ENCODE peak calls at places on chromosome 7, in six cellular contexts. B is choroid plexus epithelial cell, N is PC-3, M is A549, U is H9, S is HCT116. C is an unnamed sample.

GRCh38 chr7:18762189-18762588 is 266.6 kb downstream of the HDAC9 start:
- DNase-seq in B (peak), N (peak), M (no peak), U (no peak), S (no peak), C (no peak)

GRCh38 chr7:4702961-4703512 is 20.9 kb downstream of the FOXK1 start:
- DNase-seq in B (no peak), N (no peak), M (no peak), U (peak), S (no peak), C (no peak)

GRCh38 chr7:93011351-93012294 is 106.2 kb downstream of the SAMD9 start:
- DNase-seq in B (peak), N (peak), M (no peak), U (no peak), S (no peak), C (no peak)

GRCh38 chr7:100568936-100569844 is 4.5 kb downstream of the SAP25 start:
- DNase-seq in B (peak), N (no peak), M (no peak), U (peak), S (no peak), C (peak)

GRCh38 chr7:28812641-28813040 is 145.5 kb downstream of the TRIL start:
- DNase-seq in B (no peak), N (no peak), M (no peak), U (no peak), S (no peak), C (no peak)

GRCh38 chr7:95811846-95812445 is 39.6 kb downstream of the DYNC1I1 start:
- DNase-seq in B (no peak), N (no peak), M (no peak), U (no peak), S (no peak), C (no peak)

GRCh38 chr7:50321678-50322077 is 17.2 kb downstream of the IKZF1 start:
- DNase-seq in B (no peak), N (no peak), M (no peak), U (no peak), S (no peak), C (no peak)

GRCh38 chr7:134246761-134247160 is 70.0 kb downstream of the SLC35B4 start:
- DNase-seq in B (no peak), N (no peak), M (no peak), U (no peak), S (no peak), C (no peak)

GRCh38 chr7:139618482-139619366 is 95.2 kb downstream of the CLEC2L start:
- DNase-seq in B (peak), N (peak), M (peak), U (peak), S (peak), C (peak)

GRCh38 chr7:35831208-35831607 is 30.4 kb downstream of the SEPTIN7 start:
- DNase-seq in B (peak), N (no peak), M (no peak), U (no peak), S (no peak), C (no peak)

GRCh38 chr7:13628231-13629001 is 361.1 kb downstream of the ETV1 start:
- DNase-seq in B (peak), N (peak), M (no peak), U (no peak), S (no peak), C (no peak)

DNA sequence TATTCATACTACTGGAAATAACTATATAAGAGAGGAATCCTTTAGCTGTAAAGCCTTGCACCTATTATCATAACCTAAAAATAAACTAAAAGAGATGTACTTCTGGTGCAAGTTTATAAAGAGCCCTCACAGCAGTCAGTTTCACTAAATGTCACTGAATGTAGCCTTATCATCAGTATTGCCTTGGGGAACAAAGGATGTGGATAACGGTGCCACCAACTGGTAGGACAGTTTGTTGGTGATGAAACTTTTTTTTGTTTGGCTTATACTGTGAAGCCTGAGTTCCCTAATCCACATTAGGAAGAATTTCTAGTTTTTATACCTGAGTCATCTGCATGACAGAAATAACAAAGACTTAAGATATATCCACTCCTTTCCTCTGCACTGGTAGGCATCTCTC is 117.9 kb upstream of the COL1A2 start:
- DNase-seq in B (peak), N (peak), M (peak), U (no peak), S (no peak), C (peak)
- TF ChIP-seq CTCF in B (peak), N (peak), M (peak), U (peak), S (peak), C (no peak)

DNA sequence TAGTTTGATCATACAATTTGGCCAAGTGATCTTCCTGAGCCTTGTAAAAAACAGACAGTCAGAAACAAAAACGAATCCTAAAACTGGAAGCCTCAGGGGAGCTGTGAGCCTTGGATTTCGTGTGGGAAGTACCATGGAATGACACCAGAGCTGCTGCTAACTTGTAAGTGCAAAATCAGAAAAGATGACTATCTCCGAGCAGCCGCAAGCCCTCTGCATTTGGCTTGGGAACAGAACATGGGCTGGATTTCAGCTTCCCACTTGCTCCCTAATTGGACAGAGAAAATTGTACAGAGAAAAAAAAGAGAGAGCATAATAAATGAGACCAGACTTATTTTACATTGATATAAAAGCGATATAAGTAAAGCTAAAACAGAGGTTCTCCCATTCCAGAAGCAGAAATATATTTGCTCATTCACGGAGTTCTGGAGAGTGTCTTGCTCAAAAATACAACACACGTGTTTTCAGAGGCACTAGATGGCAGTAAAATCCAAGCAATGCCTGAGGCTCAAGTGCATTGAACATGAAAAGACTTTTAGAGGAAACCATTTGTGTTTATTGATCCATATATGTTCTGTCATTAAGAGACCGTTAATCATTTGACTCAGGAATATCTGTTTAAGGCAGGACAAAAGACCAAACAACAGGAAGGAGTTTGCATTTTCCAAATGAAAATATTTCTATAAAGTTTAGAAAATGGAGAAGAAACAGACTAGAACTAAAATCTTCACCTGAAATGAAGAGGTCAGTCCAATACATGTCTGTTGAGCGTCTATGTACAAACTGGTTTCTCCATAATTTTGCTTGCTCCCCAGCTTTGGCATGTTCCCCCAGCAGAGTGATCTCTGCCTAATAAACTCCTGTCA is 78.3 kb upstream of the SLC26A5 start:
- DNase-seq in B (peak), N (peak), M (peak), U (no peak), S (peak), C (no peak)
- TF ChIP-seq CTCF in B (peak), N (peak), M (peak), U (peak), S (peak), C (peak)

GRCh38 chr7:114426824-114427223 is 12.2 kb downstream of the FOXP2 start:
- DNase-seq in B (peak), N (peak), M (no peak), U (no peak), S (peak), C (no peak)
- TF ChIP-seq CTCF in B (peak), N (peak), M (peak), U (peak), S (peak), C (peak)

GRCh38 chr7:55050286-55050685 is 31.5 kb downstream of the EGFR start:
- DNase-seq in B (no peak), N (no peak), M (no peak), U (no peak), S (no peak), C (no peak)
- TF ChIP-seq CTCF in B (peak), N (no peak), M (no peak), U (no peak), S (no peak), C (no peak)

GRCh38 chr7:91468231-91468630 is 204.0 kb downstream of the FZD1 start:
- DNase-seq in B (no peak), N (no peak), M (no peak), U (no peak), S (no peak), C (no peak)

GRCh38 chr7:91459539-91459938 is 195.3 kb downstream of the FZD1 start:
- DNase-seq in B (no peak), N (peak), M (no peak), U (no peak), S (no peak), C (no peak)

GRCh38 chr7:91465595-91466061 is 201.4 kb downstream of the FZD1 start:
- DNase-seq in B (peak), N (peak), M (no peak), U (no peak), S (no peak), C (no peak)

DNA sequence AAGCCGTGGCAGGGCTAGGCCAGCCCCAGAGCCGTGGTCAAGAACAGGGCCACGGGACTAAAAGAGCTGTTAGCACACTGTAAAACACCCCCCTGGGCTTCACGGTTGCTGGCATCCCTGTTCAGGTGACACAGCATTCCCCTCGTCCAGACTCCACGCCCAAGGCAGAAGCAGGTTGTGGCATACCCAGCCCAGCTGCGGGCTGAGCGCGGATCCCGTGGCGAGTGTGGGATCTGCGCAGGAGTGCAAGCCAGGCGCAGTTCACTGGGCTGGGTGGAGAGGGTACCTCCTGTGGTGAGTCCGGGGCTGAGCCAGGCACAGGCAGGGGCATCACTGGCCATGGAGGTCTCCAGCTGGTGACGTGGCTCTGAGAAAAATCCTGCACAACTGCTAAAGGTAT is 199.1 kb downstream of the FZD1 start:
- DNase-seq in B (no peak), N (no peak), M (no peak), U (no peak), S (no peak), C (no peak)
- TF ChIP-seq CTCF in B (no peak), N (no peak), M (no peak), U (no peak), S (no peak), C (no peak)

GRCh38 chr7:149799397-149800168 is 26.2 kb upstream of the ZNF467 start:
- DNase-seq in B (peak), N (peak), M (no peak), U (peak), S (no peak), C (peak)
- TF ChIP-seq CTCF in B (peak), N (peak), M (peak), U (peak), S (peak), C (peak)

GRCh38 chr7:15389073-15389472 is 172.7 kb downstream of the AGMO start:
- DNase-seq in B (no peak), N (no peak), M (no peak), U (no peak), S (no peak), C (no peak)
- TF ChIP-seq CTCF in B (peak), N (peak), M (no peak), U (peak), S (peak), C (no peak)